ENCODE peak calls at places on chromosomes 1 and 21, in seven cellular contexts. One of them, this sample, is unnamed. For H3K4me1 and H3K27me3, the result is how much of the 10 kb centered on the place peaks cover.

GRCh38 chr21:37030864-37031263 is 24.4 kb downstream of the RIPPLY3 start:
- DNase-seq in breast epithelium: no peak
- DNase-seq in MM.1S: no peak
- DNase-seq in right cardiac atrium: no peak
- DNase-seq in cardiac muscle cell: no peak
- DNase-seq in tibial nerve: no peak
- DNase-seq in H1: no peak
- DNase-seq in this sample: no peak

GRCh38 chr1:7755448-7755847 is 15.6 kb upstream of the VAMP3 start:
- DNase-seq in cardiac muscle cell: peak
- DNase-seq in MM.1S: no peak
- DNase-seq in tibial nerve: no peak
- DNase-seq in right cardiac atrium: no peak
- DNase-seq in breast epithelium: no peak
- DNase-seq in H1: no peak
- DNase-seq in this sample: no peak

GRCh38 chr1:30824736-30825429 is 67.3 kb upstream of the LAPTM5 start:
- DNase-seq in breast epithelium: no peak
- DNase-seq in MM.1S: no peak
- DNase-seq in tibial nerve: no peak
- DNase-seq in H1: no peak
- DNase-seq in cardiac muscle cell: no peak
- DNase-seq in right cardiac atrium: no peak
- DNase-seq in this sample: no peak

GRCh38 chr1:65360654-65361053 is 51.3 kb downstream of the DNAJC6 start:
- DNase-seq in right cardiac atrium: no peak
- DNase-seq in tibial nerve: no peak
- DNase-seq in breast epithelium: no peak
- DNase-seq in H1: no peak
- DNase-seq in cardiac muscle cell: no peak
- DNase-seq in MM.1S: no peak
- DNase-seq in this sample: no peak

GRCh38 chr1:92459871-92460320 is 26.8 kb downstream of the GFI1 start:
- DNase-seq in MM.1S: no peak
- DNase-seq in tibial nerve: no peak
- DNase-seq in breast epithelium: no peak
- DNase-seq in H1: no peak
- DNase-seq in right cardiac atrium: no peak
- DNase-seq in cardiac muscle cell: peak
- DNase-seq in this sample: no peak

GRCh38 chr1:45230537-45230936 is 24.1 kb upstream of the ZSWIM5 start:
- DNase-seq in cardiac muscle cell: no peak
- DNase-seq in right cardiac atrium: no peak
- DNase-seq in tibial nerve: no peak
- DNase-seq in H1: no peak
- DNase-seq in breast epithelium: no peak
- DNase-seq in MM.1S: peak
- DNase-seq in this sample: no peak

GRCh38 chr1:20151906-20152598 is 12.9 kb downstream of the PLA2G2F start:
- DNase-seq in H1: peak
- DNase-seq in breast epithelium: peak
- DNase-seq in MM.1S: peak
- DNase-seq in right cardiac atrium: peak
- DNase-seq in tibial nerve: peak
- DNase-seq in cardiac muscle cell: peak
- DNase-seq in this sample: no peak

GRCh38 chr1:175512637-175513412 is 230.6 kb downstream of the TNR start:
- DNase-seq in breast epithelium: no peak
- DNase-seq in tibial nerve: no peak
- DNase-seq in right cardiac atrium: no peak
- DNase-seq in H1: no peak
- DNase-seq in cardiac muscle cell: no peak
- DNase-seq in MM.1S: no peak
- DNase-seq in this sample: no peak

GRCh38 chr21:39461419-39461818 is 9.6 kb downstream of the SH3BGR start:
- DNase-seq in breast epithelium: no peak
- DNase-seq in right cardiac atrium: no peak
- DNase-seq in H1: no peak
- DNase-seq in MM.1S: peak
- DNase-seq in tibial nerve: no peak
- DNase-seq in cardiac muscle cell: no peak
- DNase-seq in this sample: no peak

GRCh38 chr1:57857809-57858208 is 433.9 kb upstream of the DAB1 start:
- DNase-seq in MM.1S: no peak
- DNase-seq in H1: no peak
- DNase-seq in tibial nerve: no peak
- DNase-seq in breast epithelium: no peak
- DNase-seq in right cardiac atrium: no peak
- DNase-seq in cardiac muscle cell: no peak
- DNase-seq in this sample: no peak

GRCh38 chr1:98355656-98356384 is 305.7 kb upstream of the SNX7 start:
- DNase-seq in H1: no peak
- DNase-seq in cardiac muscle cell: no peak
- DNase-seq in tibial nerve: no peak
- DNase-seq in breast epithelium: no peak
- DNase-seq in right cardiac atrium: no peak
- DNase-seq in MM.1S: no peak
- DNase-seq in this sample: no peak

GRCh38 chr1:27626031-27626935 is 8.7 kb downstream of the FGR start:
- DNase-seq in MM.1S: no peak
- DNase-seq in cardiac muscle cell: peak
- DNase-seq in breast epithelium: no peak
- DNase-seq in tibial nerve: no peak
- DNase-seq in right cardiac atrium: no peak
- DNase-seq in H1: no peak
- DNase-seq in this sample: no peak

GRCh38 chr1:28811766-28812668 is at the start of gene OPRD1:
- DNase-seq in H1: no peak
- DNase-seq in tibial nerve: no peak
- DNase-seq in cardiac muscle cell: no peak
- DNase-seq in right cardiac atrium: no peak
- DNase-seq in MM.1S: no peak
- DNase-seq in breast epithelium: no peak
- DNase-seq in this sample: no peak

GRCh38 chr1:110916669-110917306 is 43.8 kb downstream of the CD53 start:
- DNase-seq in right cardiac atrium: no peak
- DNase-seq in MM.1S: peak
- DNase-seq in H1: no peak
- DNase-seq in breast epithelium: no peak
- DNase-seq in tibial nerve: no peak
- DNase-seq in cardiac muscle cell: peak
- DNase-seq in this sample: no peak

GRCh38 chr1:6000444-6001288 is 8.4 kb upstream of the NPHP4 start:
- DNase-seq in tibial nerve: no peak
- DNase-seq in H1: no peak
- DNase-seq in cardiac muscle cell: no peak
- DNase-seq in MM.1S: no peak
- DNase-seq in breast epithelium: no peak
- DNase-seq in right cardiac atrium: no peak
- DNase-seq in this sample: no peak

GRCh38 chr1:243851129-243851756 is 1.2 kb upstream of the AKT3 start:
- DNase-seq in right cardiac atrium: no peak
- DNase-seq in tibial nerve: no peak
- DNase-seq in H1: no peak
- DNase-seq in MM.1S: no peak
- DNase-seq in cardiac muscle cell: no peak
- DNase-seq in breast epithelium: no peak
- DNase-seq in this sample: no peak

GRCh38 chr1:50257940-50258339 is 149.2 kb downstream of the ELAVL4 start:
- DNase-seq in cardiac muscle cell: no peak
- DNase-seq in tibial nerve: no peak
- DNase-seq in breast epithelium: no peak
- DNase-seq in H1: no peak
- DNase-seq in MM.1S: no peak
- DNase-seq in right cardiac atrium: no peak
- DNase-seq in this sample: no peak

GRCh38 chr1:97433520-97434175 is 487.2 kb downstream of the DPYD start:
- DNase-seq in MM.1S: no peak
- DNase-seq in right cardiac atrium: no peak
- DNase-seq in H1: no peak
- DNase-seq in cardiac muscle cell: peak
- DNase-seq in tibial nerve: no peak
- DNase-seq in breast epithelium: no peak
- DNase-seq in this sample: no peak

GRCh38 chr1:19644761-19645543 is 841 bp downstream of the NBL1 start:
- DNase-seq in tibial nerve: no peak
- DNase-seq in right cardiac atrium: no peak
- DNase-seq in MM.1S: no peak
- DNase-seq in breast epithelium: no peak
- DNase-seq in cardiac muscle cell: no peak
- DNase-seq in H1: no peak
- DNase-seq in this sample: no peak

GRCh38 chr1:100322436-100323211 is 29.7 kb upstream of the CDC14A start:
- DNase-seq in H1: no peak
- DNase-seq in cardiac muscle cell: peak
- DNase-seq in right cardiac atrium: no peak
- DNase-seq in MM.1S: no peak
- DNase-seq in tibial nerve: no peak
- DNase-seq in breast epithelium: no peak
- DNase-seq in this sample: no peak

GRCh38 chr1:18668750-18669404 is 38.2 kb downstream of the PAX7 start:
- DNase-seq in H1: no peak
- DNase-seq in tibial nerve: no peak
- DNase-seq in right cardiac atrium: no peak
- DNase-seq in cardiac muscle cell: no peak
- DNase-seq in breast epithelium: peak
- DNase-seq in MM.1S: no peak
- DNase-seq in this sample: no peak

GRCh38 chr1:19463204-19463803 is 22.0 kb downstream of the CAPZB start:
- DNase-seq in tibial nerve: no peak
- DNase-seq in right cardiac atrium: no peak
- DNase-seq in breast epithelium: peak
- DNase-seq in H1: no peak
- DNase-seq in MM.1S: peak
- DNase-seq in cardiac muscle cell: no peak
- DNase-seq in this sample: no peak

GRCh38 chr1:46530791-46531409 is 20.5 kb downstream of the KNCN start:
- DNase-seq in cardiac muscle cell: no peak
- DNase-seq in H1: no peak
- DNase-seq in breast epithelium: no peak
- DNase-seq in MM.1S: no peak
- DNase-seq in tibial nerve: no peak
- DNase-seq in right cardiac atrium: no peak
- DNase-seq in this sample: no peak

GRCh38 chr1:193431265-193431977 is 245.0 kb upstream of the B3GALT2 start:
- DNase-seq in breast epithelium: no peak
- DNase-seq in H1: no peak
- DNase-seq in right cardiac atrium: no peak
- DNase-seq in cardiac muscle cell: no peak
- DNase-seq in tibial nerve: no peak
- DNase-seq in MM.1S: no peak
- DNase-seq in this sample: no peak

GRCh38 chr1:56967900-56968832 is 2.4 kb upstream of the C8B start:
- DNase-seq in H1: peak
- DNase-seq in right cardiac atrium: peak
- DNase-seq in cardiac muscle cell: peak
- DNase-seq in MM.1S: no peak
- DNase-seq in tibial nerve: no peak
- DNase-seq in breast epithelium: no peak
- DNase-seq in this sample: no peak

GRCh38 chr1:67162954-67163353 is 3.3 kb upstream of the IL23R start:
- DNase-seq in cardiac muscle cell: peak
- DNase-seq in tibial nerve: no peak
- DNase-seq in H1: no peak
- DNase-seq in MM.1S: no peak
- DNase-seq in breast epithelium: no peak
- DNase-seq in right cardiac atrium: no peak
- DNase-seq in this sample: no peak

DNA sequence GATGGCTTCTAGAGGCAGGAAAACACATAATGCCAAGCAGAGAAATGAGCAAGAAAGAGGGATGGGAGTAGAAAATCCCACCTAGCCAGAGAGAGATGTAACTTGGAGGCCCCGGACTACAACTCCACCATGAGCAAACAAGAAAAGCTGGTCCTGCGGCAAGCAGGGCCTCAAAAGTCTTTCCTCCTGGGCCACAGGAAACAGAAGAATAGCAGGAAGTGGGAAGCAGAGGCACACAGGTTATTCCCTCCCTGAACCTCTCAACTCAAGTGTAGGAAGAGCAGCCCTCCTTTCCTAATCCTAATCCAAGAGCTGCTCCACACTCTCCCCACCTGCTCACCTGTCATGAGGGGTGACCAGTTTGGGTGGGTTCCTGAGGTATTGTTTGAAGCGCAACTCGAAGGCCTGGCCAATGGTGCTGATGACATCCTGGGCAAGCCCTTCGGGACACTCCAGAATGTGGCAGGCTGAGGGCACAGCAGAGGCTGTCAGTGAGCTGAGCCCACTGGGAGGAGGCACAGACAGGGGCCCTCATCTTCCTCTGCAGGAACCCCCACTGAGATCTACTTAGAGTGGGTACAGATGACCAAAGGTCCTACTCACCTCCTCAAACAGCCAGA is 3.1 kb downstream of the SHC1 start:
- DNase-seq in MM.1S: no peak
- DNase-seq in breast epithelium: no peak
- DNase-seq in cardiac muscle cell: no peak
- DNase-seq in tibial nerve: no peak
- DNase-seq in H1: no peak
- DNase-seq in right cardiac atrium: no peak
- DNase-seq in this sample: no peak
- H3K4me1 ChIP-seq in MM.1S: under half
- H3K4me1 ChIP-seq in breast epithelium: under half
- H3K4me1 ChIP-seq in cardiac muscle cell: under half
- H3K4me1 ChIP-seq in tibial nerve: under half
- H3K4me1 ChIP-seq in H1: under half
- H3K4me1 ChIP-seq in right cardiac atrium: under half
- H3K4me1 ChIP-seq in this sample: under half

GRCh38 chr1:3030663-3031381 is 9.6 kb downstream of the ACTRT2 start:
- DNase-seq in MM.1S: no peak
- DNase-seq in tibial nerve: no peak
- DNase-seq in H1: no peak
- DNase-seq in cardiac muscle cell: no peak
- DNase-seq in breast epithelium: no peak
- DNase-seq in right cardiac atrium: peak
- DNase-seq in this sample: peak
- H3K27me3 ChIP-seq in MM.1S: half or more
- H3K27me3 ChIP-seq in tibial nerve: under half
- H3K27me3 ChIP-seq in H1: under half
- H3K27me3 ChIP-seq in cardiac muscle cell: under half
- H3K27me3 ChIP-seq in breast epithelium: under half
- H3K27me3 ChIP-seq in right cardiac atrium: under half
- H3K27me3 ChIP-seq in this sample: under half

GRCh38 chr1:39842726-39843305 is 40.5 kb downstream of the TRIT1 start:
- DNase-seq in MM.1S: no peak
- DNase-seq in H1: no peak
- DNase-seq in right cardiac atrium: no peak
- DNase-seq in breast epithelium: no peak
- DNase-seq in cardiac muscle cell: no peak
- DNase-seq in tibial nerve: no peak
- DNase-seq in this sample: no peak
- H3K4me1 ChIP-seq in MM.1S: half or more
- H3K4me1 ChIP-seq in H1: under half
- H3K4me1 ChIP-seq in right cardiac atrium: under half
- H3K4me1 ChIP-seq in breast epithelium: under half
- H3K4me1 ChIP-seq in cardiac muscle cell: under half
- H3K4me1 ChIP-seq in tibial nerve: under half
- H3K4me1 ChIP-seq in this sample: under half

DNA sequence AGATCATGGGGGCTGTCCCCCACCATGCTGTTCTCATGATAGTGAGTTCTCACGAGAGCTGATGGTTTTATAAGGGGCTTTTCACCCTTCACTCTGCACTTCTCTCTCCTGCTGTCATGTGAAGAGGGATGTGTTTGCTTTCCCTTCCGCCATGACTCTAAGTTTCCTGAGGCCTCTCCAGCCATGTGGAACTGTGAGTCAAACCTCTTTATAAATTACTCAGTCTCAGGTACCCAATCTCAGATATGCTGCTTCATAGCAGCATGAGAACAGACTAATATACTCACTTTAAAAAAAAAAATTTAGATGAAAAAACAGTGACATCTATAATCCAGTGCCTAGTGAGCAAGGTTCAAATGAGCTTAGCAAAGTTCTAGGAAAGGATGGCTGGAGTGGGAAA is 135.1 kb upstream of the RAB4A start:
- DNase-seq in tibial nerve: no peak
- DNase-seq in H1: no peak
- DNase-seq in MM.1S: no peak
- DNase-seq in breast epithelium: no peak
- DNase-seq in right cardiac atrium: no peak
- DNase-seq in cardiac muscle cell: no peak
- DNase-seq in this sample: no peak
- H3K27me3 ChIP-seq in tibial nerve: under half
- H3K27me3 ChIP-seq in H1: under half
- H3K27me3 ChIP-seq in MM.1S: under half
- H3K27me3 ChIP-seq in breast epithelium: under half
- H3K27me3 ChIP-seq in right cardiac atrium: under half
- H3K27me3 ChIP-seq in cardiac muscle cell: under half
- H3K27me3 ChIP-seq in this sample: under half

This sample was measured in ascending aorta.